ENCODE peak calls at places on chromosomes 7 and 10, in eight cellular contexts. J, P, K, U, N, W, T and G are unnamed samples. For H3K4me1, the result is how much of the 10 kb centered on the place peaks cover.

GRCh38 chr7:139966906-139967305 is 95.8 kb downstream of the PARP12 start:
- DNase-seq in N (no peak), W (no peak), P (no peak), J (no peak), U (no peak), K (no peak), T (no peak), G (no peak)

GRCh38 chr10:3887885-3888476 is 103.0 kb upstream of the KLF6 start:
- DNase-seq in T (peak), W (no peak), U (peak), K (peak), J (peak), N (no peak), P (peak), G (peak)

GRCh38 chr10:16297069-16297468 is 139.7 kb upstream of the PTER start:
- DNase-seq in U (no peak), T (no peak), W (no peak), J (no peak), K (no peak), N (no peak), P (no peak), G (no peak)

GRCh38 chr10:123583639-123584418 is 82.3 kb upstream of the GPR26 start:
- DNase-seq in T (peak), P (peak), U (peak), J (peak), N (peak), W (peak), K (no peak), G (peak)

GRCh38 chr10:124083740-124084397 is 9.5 kb downstream of the CHST15 start:
- DNase-seq in U (no peak), K (no peak), J (no peak), P (no peak), T (no peak), N (no peak), W (no peak), G (no peak)

GRCh38 chr10:110822708-110823291 is 48.9 kb upstream of the PDCD4 start:
- DNase-seq in P (no peak), N (no peak), K (no peak), T (no peak), W (no peak), J (no peak), U (no peak), G (no peak)

GRCh38 chr10:95728535-95728934 is 27.4 kb upstream of the ENTPD1 start:
- DNase-seq in P (peak), U (no peak), K (no peak), N (no peak), T (no peak), J (peak), W (no peak), G (peak)

GRCh38 chr10:49837096-49837495 is 75.0 kb upstream of the OGDHL start:
- DNase-seq in J (no peak), N (no peak), K (no peak), U (no peak), T (peak), P (peak), W (no peak), G (no peak)

GRCh38 chr10:77041636-77042258 is 595.9 kb downstream of the KCNMA1 start:
- DNase-seq in U (no peak), J (peak), N (peak), W (no peak), P (no peak), K (no peak), T (no peak), G (no peak)

GRCh38 chr7:136036336-136036735 is 59.2 kb upstream of the MTPN start:
- DNase-seq in P (no peak), U (no peak), J (no peak), N (no peak), W (no peak), K (no peak), T (no peak), G (no peak)
- H3K4me1 ChIP-seq in P (under half), U (under half), J (under half), N (under half), W (under half), K (under half), T (under half), G (under half)

DNA sequence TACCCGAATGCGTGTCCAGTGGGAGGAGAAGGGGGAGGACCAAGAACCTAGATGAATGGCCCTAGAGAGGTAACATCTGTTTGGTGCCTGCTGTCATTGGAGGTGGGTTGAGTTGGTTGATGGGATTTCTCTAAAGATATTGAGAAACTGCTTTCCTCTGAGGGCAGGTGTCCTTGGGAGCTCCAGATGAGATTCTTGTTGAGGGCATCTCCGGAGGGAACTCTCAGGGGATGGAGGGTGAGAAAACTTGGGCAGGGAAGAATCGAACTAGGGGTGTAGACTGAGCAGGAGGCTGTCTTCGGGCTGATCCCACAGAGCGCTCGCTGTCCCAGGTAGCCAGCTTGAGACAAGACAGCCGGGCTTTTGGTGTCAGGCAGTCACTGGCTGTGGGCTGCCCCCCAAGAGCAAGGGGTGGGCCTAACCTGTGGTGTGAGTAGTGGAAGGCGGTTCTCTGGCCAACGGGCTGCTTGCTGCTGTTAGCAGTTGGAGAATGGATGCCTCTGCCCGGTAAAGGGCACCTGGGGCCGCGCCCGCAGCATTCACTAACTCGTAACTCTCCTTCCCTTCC is 3.7 kb downstream of the IRF5 start:
- DNase-seq in U (no peak), T (no peak), K (no peak), N (no peak), W (no peak), J (no peak), P (no peak), G (no peak)
- H3K4me3 ChIP-seq in U (no peak), T (no peak), K (no peak), N (no peak), W (no peak), J (no peak), P (no peak), G (no peak)

GRCh38 chr7:1056006-1056784 is 11.8 kb downstream of the GPR146 start:
- DNase-seq in J (peak), U (peak), P (no peak), T (no peak), W (no peak), K (no peak), N (no peak), G (no peak)
- H3K4me1 ChIP-seq in J (half or more), U (under half), P (under half), T (under half), W (under half), K (under half), N (under half), G (under half)

GRCh38 chr7:3009086-3009485 is 34.6 kb downstream of the CARD11 start:
- DNase-seq in K (no peak), W (no peak), N (no peak), J (no peak), T (no peak), U (no peak), P (no peak), G (no peak)

GRCh38 chr7:3010161-3010560 is 33.5 kb downstream of the CARD11 start:
- DNase-seq in K (no peak), U (no peak), N (no peak), P (no peak), T (no peak), J (no peak), W (no peak), G (no peak)

GRCh38 chr7:3011211-3011852 is 32.3 kb downstream of the CARD11 start:
- DNase-seq in J (no peak), W (no peak), U (no peak), N (no peak), P (no peak), K (no peak), T (no peak), G (no peak)

GRCh38 chr7:3019801-3020200 is 23.9 kb downstream of the CARD11 start:
- DNase-seq in T (no peak), N (no peak), P (no peak), J (no peak), W (no peak), K (no peak), U (no peak), G (no peak)

DNA sequence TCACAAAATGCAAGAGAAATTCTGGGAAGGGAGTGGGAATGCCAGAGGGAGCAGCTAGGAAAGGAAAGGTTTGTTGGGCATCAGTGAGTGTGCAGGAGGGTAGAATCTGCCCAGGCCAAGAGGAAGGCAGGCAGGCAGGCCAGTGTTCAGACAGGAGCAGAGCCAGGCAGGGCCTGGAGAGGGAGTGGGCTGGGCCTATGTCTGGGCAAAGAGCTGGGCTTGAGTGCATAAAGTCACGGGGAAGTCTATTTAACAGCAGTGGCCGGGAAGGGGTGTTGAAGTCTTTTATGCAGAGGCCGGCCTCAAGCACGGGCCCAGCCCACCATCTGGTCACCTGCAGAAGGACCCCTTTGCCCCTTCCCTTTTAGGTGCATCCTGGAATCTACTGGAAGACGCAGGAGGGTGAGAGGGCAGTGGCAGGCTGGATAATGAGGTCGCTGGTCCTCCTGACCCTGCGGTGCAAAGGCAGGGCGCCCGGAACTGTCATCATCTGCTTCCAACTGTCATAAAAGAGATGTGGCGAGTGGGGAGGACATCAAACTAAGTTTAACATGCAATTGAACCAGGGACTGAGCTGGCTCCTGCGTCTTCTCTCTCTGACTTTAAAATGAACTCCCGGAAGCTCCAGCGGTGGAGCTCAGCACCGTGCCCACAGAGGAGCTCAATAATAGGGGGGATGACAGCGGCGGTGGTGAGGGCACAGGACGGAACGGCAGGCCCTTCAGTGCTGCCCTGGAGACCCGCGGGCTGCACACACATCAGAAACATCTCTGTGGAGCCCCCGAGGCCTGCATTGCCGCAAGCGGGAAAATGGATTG is 29.5 kb downstream of the CARD11 start:
- DNase-seq in U (no peak), N (no peak), P (no peak), K (no peak), T (no peak), W (no peak), J (no peak), G (no peak)
- H3K4me3 ChIP-seq in U (no peak), N (no peak), P (no peak), K (no peak), T (no peak), W (no peak), J (no peak), G (no peak)

DNA sequence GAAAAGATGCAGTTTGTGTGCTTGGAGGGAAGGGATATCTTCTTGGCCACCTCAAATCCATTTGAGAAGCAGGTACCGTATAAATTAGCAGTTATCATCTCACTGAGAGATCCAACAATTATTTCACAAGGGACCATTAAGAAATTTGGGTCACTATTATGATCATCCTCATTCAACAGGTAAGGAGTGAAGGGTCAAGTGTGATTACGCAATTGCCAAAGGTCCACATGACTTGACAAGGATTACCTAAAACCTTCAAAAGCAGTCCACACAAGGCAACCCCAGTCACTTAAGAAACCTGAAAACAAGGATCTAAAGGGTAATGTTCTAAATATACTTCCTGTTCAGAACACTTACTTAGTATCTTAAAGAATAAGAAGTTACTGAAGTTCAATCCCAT is 27.4 kb downstream of the CCDC6 start:
- DNase-seq in T (no peak), J (no peak), U (no peak), W (no peak), P (no peak), K (no peak), N (no peak), G (no peak)
- H3K4me1 ChIP-seq in T (under half), J (under half), U (under half), W (under half), P (under half), K (under half), N (half or more), G (under half)

DNA sequence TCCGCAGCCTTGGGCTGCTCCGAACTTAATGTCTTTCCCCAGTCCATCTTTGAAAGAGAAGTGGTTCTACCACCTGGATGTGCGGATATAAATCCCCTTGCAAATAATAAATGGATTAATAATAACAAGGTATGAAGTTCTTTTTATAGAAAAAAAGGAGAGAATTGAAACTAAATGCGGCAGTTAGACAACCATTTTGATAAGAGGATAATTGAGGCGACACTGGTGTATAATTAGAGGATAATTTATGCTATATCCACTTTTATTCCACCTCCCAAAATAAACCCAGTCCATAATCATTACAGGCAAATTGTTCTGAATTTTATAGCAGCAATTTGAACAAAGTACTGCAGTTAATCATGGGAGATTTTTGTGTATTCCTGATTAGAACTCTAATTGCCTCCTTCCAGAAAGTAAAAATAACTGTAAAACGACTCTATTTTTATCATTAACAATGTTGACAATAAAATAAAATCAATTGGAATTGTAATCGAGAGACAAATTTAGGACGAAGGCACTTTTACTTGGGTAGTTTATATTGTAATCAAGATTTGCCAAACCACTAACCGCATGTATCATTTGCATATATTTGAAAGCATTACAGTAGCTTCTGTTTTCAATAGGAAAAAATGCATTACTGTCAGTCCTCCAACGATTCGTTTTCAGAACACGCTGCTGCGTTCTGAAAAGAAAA is 969 bp upstream of the DLX6 start:
- DNase-seq in U (no peak), W (no peak), J (no peak), N (no peak), P (no peak), K (no peak), T (no peak), G (no peak)
- H3K4me3 ChIP-seq in U (no peak), W (no peak), J (no peak), N (no peak), P (no peak), K (no peak), T (peak), G (no peak)

GRCh38 chr10:113620486-113620885 is 43.4 kb downstream of the NRAP start:
- DNase-seq in U (no peak), J (no peak), K (no peak), W (no peak), P (no peak), N (no peak), T (no peak), G (no peak)
- H3K4me1 ChIP-seq in U (under half), J (under half), K (under half), W (under half), P (under half), N (under half), T (under half), G (under half)

GRCh38 chr7:42831051-42831952 is 80.6 kb downstream of the C7orf25 start:
- DNase-seq in T (peak), U (peak), N (peak), J (peak), K (no peak), P (peak), W (peak), G (peak)
- H3K4me3 ChIP-seq in T (no peak), U (no peak), N (no peak), J (no peak), K (no peak), P (no peak), W (no peak), G (no peak)